ENCODE peak calls at places on chromosome 5, in nine cellular contexts. P is stomach, R is PC-9, A is ascending aorta, E is lower lobe of right lung, Y is heart left ventricle, W is AG04450, H is lung, Q is prostate gland. N is an unnamed sample.

GRCh38 chr5:166083183-166083959 is 2208.1 kb upstream of the WWC1 start:
- DNase-seq in W (no peak), A (no peak), Y (no peak), H (no peak), E (no peak), P (no peak), Q (no peak), R (no peak), N (no peak)

GRCh38 chr5:171309526-171310333 is 682 bp downstream of the TLX3 start:
- DNase-seq in W (no peak), P (no peak), A (no peak), R (no peak), H (no peak), E (no peak), Y (no peak), Q (no peak), N (no peak)

GRCh38 chr5:176812269-176813259 is 2.2 kb downstream of the UNC5A start:
- DNase-seq in W (no peak), Q (no peak), P (no peak), R (peak), E (no peak), H (no peak), Y (no peak), A (no peak), N (no peak)

GRCh38 chr5:23446436-23446835 is 61.0 kb upstream of the PRDM9 start:
- DNase-seq in A (no peak), H (no peak), P (no peak), E (no peak), Q (no peak), Y (no peak), W (no peak), R (no peak), N (no peak)

GRCh38 chr5:116455061-116455460 is 119.6 kb downstream of the SEMA6A start:
- DNase-seq in Q (no peak), E (no peak), W (no peak), Y (no peak), P (no peak), A (no peak), H (no peak), R (no peak), N (no peak)

GRCh38 chr5:67100301-67100700 is 96.3 kb downstream of the CD180 start:
- DNase-seq in Q (no peak), H (no peak), A (no peak), R (no peak), E (no peak), P (no peak), Y (no peak), W (no peak), N (no peak)

GRCh38 chr5:111399113-111399512 is 113.2 kb downstream of the STARD4 start:
- DNase-seq in R (no peak), P (no peak), W (no peak), E (no peak), Y (no peak), H (no peak), Q (no peak), A (no peak), N (no peak)

GRCh38 chr5:19314840-19315239 is 673.2 kb downstream of the CDH18 start:
- DNase-seq in W (no peak), H (no peak), P (no peak), E (no peak), Q (peak), R (peak), A (no peak), Y (no peak), N (no peak)

GRCh38 chr5:16593630-16594029 is 23.2 kb downstream of the RETREG1 start:
- DNase-seq in H (no peak), R (no peak), E (no peak), W (no peak), Q (no peak), A (no peak), Y (no peak), P (no peak), N (no peak)

GRCh38 chr5:150559088-150559487 is 51.2 kb downstream of the NDST1 start:
- DNase-seq in E (no peak), W (no peak), H (no peak), R (no peak), Q (no peak), A (no peak), P (no peak), Y (no peak), N (no peak)

GRCh38 chr5:56155992-56156584 is 77.0 kb downstream of the ANKRD55 start:
- DNase-seq in Q (no peak), H (no peak), Y (peak), P (no peak), A (no peak), W (no peak), E (peak), R (no peak), N (no peak)

GRCh38 chr5:6453937-6454560 is 5.4 kb downstream of the UBE2QL1 start:
- DNase-seq in A (no peak), Y (no peak), E (no peak), Q (no peak), P (no peak), R (no peak), W (no peak), H (no peak), N (no peak)

GRCh38 chr5:154421868-154422267 is 23.9 kb upstream of the SAP30L start:
- DNase-seq in R (no peak), P (no peak), W (no peak), Q (no peak), H (no peak), A (no peak), E (no peak), Y (no peak), N (no peak)

DNA sequence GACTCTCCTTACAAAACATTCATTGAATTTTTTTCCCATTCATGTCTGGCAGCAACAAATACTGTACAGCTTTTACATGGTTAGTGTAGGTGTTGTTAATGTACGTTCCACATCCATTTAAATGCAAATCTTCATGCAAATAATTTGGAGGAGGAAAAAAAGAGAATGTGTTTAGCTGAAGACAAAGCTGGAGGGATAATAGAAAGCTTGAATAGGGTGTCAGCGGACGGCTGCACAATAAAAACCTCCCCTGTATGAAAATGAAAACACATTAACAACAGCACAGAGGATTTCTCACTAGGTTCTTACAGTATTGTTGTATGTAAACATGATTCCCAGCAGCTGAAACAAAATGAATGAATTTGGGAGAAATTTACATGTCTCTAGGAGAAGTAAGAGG is 231.5 kb downstream of the ZNF608 start:
- DNase-seq in A (no peak), W (no peak), R (no peak), P (no peak), Q (no peak), E (no peak), Y (no peak), H (no peak), N (no peak)
- H3K27ac ChIP-seq in A (no peak), W (no peak), R (no peak), P (no peak), Q (no peak), E (no peak), Y (no peak), H (no peak), N (no peak)

DNA sequence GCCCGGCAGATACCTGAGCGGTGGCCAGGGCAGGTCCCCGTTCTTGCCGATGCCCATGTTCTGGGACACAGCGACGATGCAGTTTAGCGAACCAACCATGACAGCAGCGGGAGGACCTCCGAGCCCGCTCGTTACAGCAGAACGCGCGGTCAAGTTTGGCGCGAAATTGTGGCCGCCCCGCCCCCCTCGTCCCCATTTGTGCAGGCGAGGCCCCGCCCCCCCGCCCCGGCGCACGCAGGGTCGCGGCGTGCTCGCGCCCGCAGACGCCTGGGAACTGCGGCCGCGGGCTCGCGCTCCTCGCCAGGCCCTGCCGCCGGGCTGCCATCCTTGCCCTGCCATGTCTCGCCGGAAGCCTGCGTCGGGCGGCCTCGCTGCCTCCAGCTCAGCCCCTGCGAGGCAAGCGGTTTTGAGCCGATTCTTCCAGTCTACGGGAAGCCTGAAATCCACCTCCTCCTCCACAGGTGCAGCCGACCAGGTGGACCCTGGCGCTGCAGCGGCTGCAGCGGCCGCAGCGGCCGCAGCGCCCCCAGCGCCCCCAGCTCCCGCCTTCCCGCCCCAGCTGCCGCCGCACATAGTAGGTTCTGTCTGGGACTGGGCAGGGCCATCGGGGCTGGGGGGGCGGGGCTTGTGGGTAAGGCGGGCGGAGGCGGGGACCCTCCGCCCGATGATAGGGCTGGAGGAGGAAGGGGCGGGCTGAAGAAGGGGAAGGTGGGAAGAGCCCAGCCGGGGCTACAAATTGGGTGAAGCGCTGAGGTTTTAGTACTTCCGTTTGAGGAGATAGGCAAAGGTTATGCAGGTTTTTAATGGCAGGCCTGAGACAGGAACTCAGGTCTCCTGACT is at the start of the genes DHFR and MSH3:
- DNase-seq in Y (peak), A (peak), P (peak), H (peak), Q (peak), E (peak), R (peak), W (peak), N (peak)
- TF ChIP-seq CTCF in Y (no peak), A (peak), P (no peak), H (no peak), Q (no peak), E (peak), R (no peak), W (peak), N (peak)

DNA sequence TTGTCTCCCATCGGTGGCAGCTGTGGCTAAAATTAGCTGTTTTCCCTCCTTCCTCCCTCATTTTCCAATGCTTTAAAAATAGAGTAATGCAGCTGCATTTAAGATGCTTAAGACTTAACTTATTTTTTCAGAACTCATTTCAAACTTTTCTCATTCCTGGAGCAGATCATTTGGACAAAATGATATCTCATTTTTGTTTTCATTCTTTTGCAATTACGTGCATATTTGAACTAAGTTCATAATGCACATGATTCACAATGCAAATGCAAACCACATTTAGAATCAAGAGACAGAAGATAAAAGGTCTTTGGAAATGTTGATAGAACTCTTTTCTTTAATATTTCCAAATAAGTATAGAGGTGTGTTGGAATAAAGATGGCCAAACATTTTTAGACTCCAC is 14.7 kb downstream of the HSPB3 start:
- DNase-seq in Y (no peak), Q (no peak), E (no peak), W (peak), P (no peak), H (no peak), A (no peak), R (no peak), N (no peak)
- H3K27ac ChIP-seq in Y (peak), Q (no peak), E (no peak), W (peak), P (peak), H (no peak), A (peak), R (no peak), N (no peak)

DNA sequence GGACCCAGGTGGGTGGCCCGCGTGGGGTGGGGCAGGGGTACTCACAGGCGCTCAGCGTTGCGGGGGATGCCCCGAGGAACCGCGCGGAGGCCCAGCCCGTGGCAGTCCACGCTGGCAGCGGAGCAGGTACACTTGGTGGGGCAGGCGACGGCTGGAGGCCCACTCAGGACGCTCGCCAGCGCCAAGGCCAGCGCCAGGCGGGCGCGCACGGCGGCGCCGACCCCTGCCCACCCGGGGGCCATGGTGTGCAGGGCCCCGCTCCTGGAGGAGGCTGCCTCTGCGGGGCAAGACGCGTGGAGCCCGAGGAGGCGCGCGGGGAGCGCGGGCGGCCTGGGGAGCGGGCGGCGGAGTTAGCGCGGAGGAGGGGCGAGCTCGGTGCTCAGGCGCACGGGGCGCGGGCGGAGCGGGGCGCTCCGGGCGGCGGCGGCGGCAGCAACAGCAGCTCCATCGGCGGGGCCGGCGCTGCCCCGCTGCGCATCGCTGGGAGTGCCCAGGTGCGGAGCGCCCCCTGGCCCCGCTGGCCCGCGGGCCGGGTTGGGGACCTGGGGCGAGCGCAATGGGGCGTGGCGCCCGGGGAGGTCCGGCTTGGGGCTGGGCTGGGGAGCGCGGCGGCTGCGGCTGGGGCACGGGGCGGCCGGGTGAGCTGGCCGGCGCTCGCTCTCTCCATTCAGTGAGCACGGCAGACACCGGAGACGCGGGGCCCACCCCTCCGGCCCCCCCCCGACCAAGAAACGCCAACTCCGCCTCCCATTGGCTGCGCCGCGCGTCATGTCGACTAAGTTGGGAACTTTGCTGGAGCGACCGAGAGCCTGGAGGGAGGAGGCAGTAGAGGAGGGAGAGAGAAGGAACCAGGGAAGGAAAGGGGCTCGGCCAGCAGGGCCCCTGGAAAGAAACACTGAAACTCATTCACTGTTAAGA is at the start of gene SLIT3:
- DNase-seq in W (no peak), A (peak), Q (peak), H (no peak), Y (peak), R (no peak), P (peak), E (no peak), N (no peak)
- TF ChIP-seq CTCF in W (no peak), A (no peak), Q (no peak), H (no peak), Y (no peak), R (no peak), P (no peak), E (no peak), N (no peak)

DNA sequence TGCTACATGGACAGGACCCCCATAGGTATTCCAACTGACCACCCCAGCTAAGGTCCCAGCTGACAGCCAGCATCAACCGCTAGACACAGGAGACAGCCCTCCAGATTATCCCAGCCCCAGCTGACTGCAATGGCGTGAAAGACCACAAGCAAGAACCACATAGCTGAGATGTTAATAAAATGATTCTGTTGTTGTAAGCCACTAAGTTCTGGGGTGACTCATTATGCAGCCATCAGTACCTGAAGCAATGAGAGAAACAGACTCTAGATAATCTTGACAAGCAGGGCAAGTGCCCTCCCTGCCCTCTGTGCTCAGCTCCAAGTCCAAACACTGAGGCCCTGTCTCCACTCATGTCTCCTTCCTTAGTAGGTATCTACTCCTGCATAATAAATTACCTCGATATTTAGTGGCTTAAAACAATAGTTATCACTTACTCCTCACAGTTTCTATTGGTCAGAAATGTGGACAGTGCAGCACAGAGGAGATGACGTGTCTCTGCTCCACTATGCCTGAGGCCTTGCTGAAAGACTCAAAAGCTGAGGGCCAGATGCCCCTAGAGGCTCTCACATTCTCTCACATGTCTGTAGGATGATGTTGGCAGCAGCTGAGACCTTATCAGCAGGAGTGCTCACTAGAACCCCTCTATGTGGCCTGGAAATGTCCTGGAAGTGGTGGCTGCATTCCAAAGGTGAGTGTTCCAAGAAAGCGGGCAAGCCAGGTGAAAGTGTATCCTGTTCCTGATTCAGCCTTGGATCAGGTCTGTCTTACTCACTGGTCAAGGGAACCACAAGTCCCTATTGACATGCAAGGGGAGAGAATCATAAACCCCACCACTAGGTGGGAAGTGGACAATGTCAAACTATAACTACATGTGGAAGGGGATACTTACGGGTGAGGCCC is 2.5 kb downstream of the MGAT1 start:
- DNase-seq in H (no peak), A (no peak), P (no peak), Q (no peak), E (no peak), Y (peak), R (peak), W (peak), N (no peak)
- H3K27ac ChIP-seq in H (peak), A (peak), P (peak), Q (no peak), E (peak), Y (no peak), R (peak), W (peak), N (no peak)

GRCh38 chr5:126228934-126229333 is 194.3 kb upstream of the GRAMD2B start:
- DNase-seq in E (no peak), A (no peak), W (no peak), H (no peak), R (no peak), Y (no peak), P (no peak), Q (no peak), N (no peak)

GRCh38 chr5:126235628-126236027 is 187.6 kb upstream of the GRAMD2B start:
- DNase-seq in R (no peak), Q (no peak), E (no peak), H (no peak), Y (no peak), W (no peak), P (no peak), A (no peak), N (no peak)

GRCh38 chr5:126233256-126233655 is 190.0 kb upstream of the GRAMD2B start:
- DNase-seq in P (no peak), Q (no peak), Y (no peak), H (no peak), A (no peak), E (no peak), R (no peak), W (no peak), N (no peak)

GRCh38 chr5:126234563-126235195 is 188.5 kb upstream of the GRAMD2B start:
- DNase-seq in W (no peak), P (no peak), E (no peak), A (no peak), R (no peak), Y (no peak), Q (no peak), H (no peak), N (no peak)
- TF ChIP-seq CTCF in W (peak), P (no peak), E (no peak), A (peak), R (peak), Y (peak), Q (no peak), H (no peak), N (peak)

DNA sequence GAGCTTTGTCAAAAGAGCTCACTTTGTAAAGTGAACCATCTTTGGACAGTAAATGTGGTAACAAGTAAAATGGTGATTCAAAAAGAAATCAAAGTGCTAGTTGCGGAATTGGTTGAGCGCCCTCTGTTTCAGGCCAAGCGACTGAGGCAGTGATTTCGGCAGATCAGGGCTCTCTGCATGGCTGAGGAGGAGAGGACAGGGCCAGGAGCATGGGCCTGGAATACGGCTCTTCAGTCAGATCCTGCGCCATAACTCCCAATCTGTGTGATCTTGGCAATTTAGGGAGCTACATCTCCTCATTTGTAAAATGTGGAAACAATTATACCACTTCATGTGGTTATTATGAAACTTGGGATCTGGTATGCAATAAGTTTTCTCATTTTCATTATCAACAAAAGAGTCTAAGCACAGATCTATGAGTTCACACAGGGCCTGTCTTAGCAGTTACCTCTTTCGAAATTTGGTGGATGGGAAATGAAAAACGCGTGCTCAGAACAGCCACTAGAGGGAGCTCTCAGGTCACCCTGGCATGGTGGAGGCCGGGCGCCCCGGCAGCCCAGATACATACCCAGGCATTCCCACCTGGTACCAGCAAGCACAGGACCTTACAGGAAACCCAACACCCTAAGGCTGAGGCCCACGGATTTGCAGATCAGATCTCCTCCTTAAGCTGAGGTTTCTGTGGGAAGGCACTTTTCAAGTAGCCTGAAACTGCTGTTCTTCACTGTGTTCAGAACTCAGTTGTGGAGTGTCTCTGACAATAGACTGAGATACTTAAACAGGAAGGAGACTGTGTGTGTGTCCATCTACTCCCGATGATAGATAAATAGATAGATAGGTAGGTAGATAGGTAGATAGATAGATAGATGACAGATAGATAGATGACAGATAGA is 303.7 kb downstream of the RAB3C start:
- DNase-seq in R (peak), Q (peak), A (no peak), W (peak), Y (peak), H (peak), P (peak), E (peak), N (no peak)
- H3K27ac ChIP-seq in R (no peak), Q (no peak), A (peak), W (no peak), Y (no peak), H (peak), P (peak), E (peak), N (no peak)